ENCODE peak calls at places on chromosome 9, in five cellular contexts. I, N, O, P and Q are unnamed samples.

GRCh38 chr9:109349431-109349846 is 28.6 kb upstream of the EPB41L4B start:
- DNase-seq in I (no peak), P (no peak), N (peak), O (peak), Q (no peak)

GRCh38 chr9:107735821-107736220 is 246.3 kb upstream of the KLF4 start:
- DNase-seq in O (no peak), P (no peak), N (no peak), I (no peak), Q (no peak)

GRCh38 chr9:6842584-6842947 is 84.8 kb downstream of the KDM4C start:
- DNase-seq in I (no peak), P (no peak), O (no peak), N (peak), Q (no peak)

GRCh38 chr9:78666818-78667429 is 370.0 kb downstream of the PSAT1 start:
- DNase-seq in P (no peak), O (no peak), I (no peak), N (peak), Q (no peak)

GRCh38 chr9:36191290-36191645 is 547 bp downstream of the CLTA start:
- DNase-seq in O (no peak), N (no peak), I (no peak), P (no peak), Q (no peak)

GRCh38 chr9:91795500-91796241 is 154.4 kb downstream of the ROR2 start:
- DNase-seq in P (no peak), O (no peak), I (no peak), N (peak), Q (no peak)

GRCh38 chr9:89843074-89843473 is 238.3 kb downstream of the GADD45G start:
- DNase-seq in I (no peak), P (no peak), N (no peak), O (no peak), Q (no peak)

GRCh38 chr9:71144495-71144894 is 23.1 kb upstream of the TRPM3 start:
- DNase-seq in N (no peak), P (no peak), O (no peak), I (no peak), Q (no peak)

GRCh38 chr9:652896-653295 is 188.6 kb upstream of the DMRT1 start:
- DNase-seq in N (no peak), P (no peak), O (no peak), I (no peak), Q (no peak)

GRCh38 chr9:36263662-36264061 is 5.4 kb upstream of the GNE start:
- DNase-seq in O (no peak), P (no peak), I (no peak), N (no peak), Q (no peak)

GRCh38 chr9:131773911-131774379 is 34.1 kb upstream of the RAPGEF1 start:
- DNase-seq in I (peak), O (peak), P (no peak), N (peak), Q (no peak)

GRCh38 chr9:125586173-125586512 is 120.9 kb downstream of the MAPKAP1 start:
- DNase-seq in O (no peak), N (no peak), I (no peak), P (no peak), Q (no peak)

GRCh38 chr9:37187713-37188439 is 67.5 kb downstream of the ZCCHC7 start:
- DNase-seq in P (peak), I (no peak), O (no peak), N (peak), Q (no peak)

GRCh38 chr9:37923796-37924430 is 20.0 kb upstream of the SLC25A51 start:
- DNase-seq in P (no peak), I (no peak), O (no peak), N (no peak), Q (no peak)

GRCh38 chr9:95770653-95771131 is 104.8 kb upstream of the ERCC6L2 start:
- DNase-seq in N (no peak), P (no peak), O (no peak), I (no peak), Q (peak)

GRCh38 chr9:20074291-20074690 is 285.5 kb upstream of the SLC24A2 start:
- DNase-seq in N (no peak), O (no peak), I (no peak), P (no peak), Q (no peak)

GRCh38 chr9:107363511-107364182 is 80.6 kb downstream of the RAD23B start:
- DNase-seq in P (no peak), I (no peak), O (no peak), N (no peak), Q (peak)

GRCh38 chr9:93930070-93930469 is 25.1 kb downstream of the BARX1 start:
- DNase-seq in P (no peak), I (no peak), N (no peak), O (no peak), Q (no peak)

GRCh38 chr9:34646211-34647083 is at the start of gene GALT:
- DNase-seq in N (peak), P (no peak), I (peak), O (peak), Q (peak)

GRCh38 chr9:69460002-69460401 is 135.0 kb downstream of the ENTREP1 start:
- DNase-seq in O (no peak), N (no peak), I (no peak), P (no peak), Q (no peak)

GRCh38 chr9:86119457-86119856 is 20.1 kb upstream of the GOLM1 start:
- DNase-seq in P (no peak), I (no peak), O (no peak), N (no peak), Q (no peak)

GRCh38 chr9:18905033-18905882 is 127.8 kb downstream of the SAXO1 start:
- DNase-seq in I (no peak), N (peak), O (no peak), P (no peak), Q (no peak)

GRCh38 chr9:112535364-112535763 is 48.7 kb downstream of the KIAA1958 start:
- DNase-seq in O (no peak), N (peak), I (no peak), P (no peak), Q (no peak)

GRCh38 chr9:78644359-78644758 is 347.4 kb downstream of the PSAT1 start:
- DNase-seq in O (no peak), P (no peak), I (no peak), N (peak), Q (no peak)

GRCh38 chr9:127931092-127931881 is 710 bp upstream of the PIP5KL1 start:
- DNase-seq in O (peak), P (no peak), I (peak), N (peak), Q (peak)

GRCh38 chr9:121776009-121776738 is 124.7 kb downstream of the DAB2IP start:
- DNase-seq in N (no peak), P (no peak), O (no peak), I (no peak), Q (no peak)
- TF ChIP-seq RCOR1 in N (no peak), P (no peak), O (no peak), I (no peak), Q (no peak)

GRCh38 chr9:129549139-129549538 is 71.8 kb downstream of the C9orf50 start:
- DNase-seq in P (no peak), N (no peak), I (no peak), O (no peak), Q (no peak)
- TF ChIP-seq RCOR1 in P (no peak), N (no peak), I (no peak), O (no peak), Q (no peak)

DNA sequence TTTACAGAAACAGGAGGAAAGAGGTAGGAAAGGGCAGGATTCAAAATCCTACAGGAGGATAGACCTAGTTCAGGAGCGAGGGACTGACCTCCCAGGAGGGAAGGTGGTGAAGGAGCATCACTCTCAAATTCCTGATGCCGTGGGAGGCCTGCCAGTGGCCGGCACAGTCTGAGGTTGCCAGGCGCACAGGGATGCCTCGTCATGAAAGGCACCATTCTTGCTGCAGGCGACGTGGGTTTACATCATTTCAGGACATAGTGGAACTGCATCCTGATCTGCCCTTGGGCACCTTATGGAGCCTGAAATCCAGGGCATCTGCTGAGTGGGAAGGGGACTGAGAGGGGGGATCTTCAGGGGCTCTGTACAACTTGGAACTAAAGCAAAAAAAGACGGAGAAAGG is 163.2 kb upstream of the S1PR3 start:
- DNase-seq in O (no peak), N (no peak), P (no peak), I (no peak), Q (peak)
- TF ChIP-seq RCOR1 in O (no peak), N (no peak), P (no peak), I (no peak), Q (no peak)

GRCh38 chr9:4421847-4422246 is 68.4 kb upstream of the SLC1A1 start:
- DNase-seq in I (no peak), P (no peak), O (no peak), N (no peak), Q (no peak)

GRCh38 chr9:4415281-4415680 is 75.0 kb upstream of the SLC1A1 start:
- DNase-seq in N (no peak), O (no peak), P (no peak), I (no peak), Q (no peak)

GRCh38 chr9:4420351-4420750 is 69.9 kb upstream of the SLC1A1 start:
- DNase-seq in O (no peak), I (no peak), P (no peak), N (no peak), Q (no peak)

GRCh38 chr9:4413856-4414255 is 76.4 kb upstream of the SLC1A1 start:
- DNase-seq in I (no peak), N (no peak), O (no peak), P (no peak), Q (peak)

GRCh38 chr9:4417578-4418325 is 72.5 kb upstream of the SLC1A1 start:
- DNase-seq in P (no peak), O (no peak), N (peak), I (no peak), Q (no peak)
- TF ChIP-seq RCOR1 in P (no peak), O (no peak), N (no peak), I (no peak), Q (no peak)

DNA sequence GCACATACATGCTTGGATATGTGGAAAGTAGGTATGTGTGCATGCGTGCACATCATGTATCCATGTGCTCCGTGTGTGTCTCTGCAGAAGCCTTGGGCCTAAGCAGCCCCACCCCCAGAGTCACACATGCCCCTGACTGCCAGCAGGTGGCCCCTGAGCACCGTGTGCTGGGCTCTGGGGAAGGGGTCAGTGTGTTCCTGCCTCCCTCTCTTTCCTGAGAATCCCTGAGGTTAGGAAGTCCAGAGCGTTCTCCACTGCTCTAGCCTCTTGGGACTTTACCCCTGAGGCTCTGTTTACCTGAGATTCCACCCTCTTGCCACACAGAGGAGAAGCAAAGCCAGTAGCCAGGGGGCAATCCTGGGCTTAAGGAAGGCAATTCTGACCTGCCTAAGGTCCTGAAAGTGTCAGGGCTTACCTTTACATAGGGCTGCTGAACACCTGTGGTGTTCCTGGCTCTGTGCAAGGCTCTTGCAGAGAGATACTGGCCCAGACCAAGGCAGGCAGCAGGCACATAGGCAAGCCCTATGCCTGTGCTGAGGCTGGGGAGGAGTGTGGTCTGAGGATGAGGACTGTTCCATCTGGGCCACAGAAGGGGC is 207.3 kb downstream of the TMEM38B start:
- DNase-seq in O (peak), N (peak), P (no peak), I (peak), Q (peak)
- TF ChIP-seq RCOR1 in O (no peak), N (no peak), P (no peak), I (no peak), Q (peak)

DNA sequence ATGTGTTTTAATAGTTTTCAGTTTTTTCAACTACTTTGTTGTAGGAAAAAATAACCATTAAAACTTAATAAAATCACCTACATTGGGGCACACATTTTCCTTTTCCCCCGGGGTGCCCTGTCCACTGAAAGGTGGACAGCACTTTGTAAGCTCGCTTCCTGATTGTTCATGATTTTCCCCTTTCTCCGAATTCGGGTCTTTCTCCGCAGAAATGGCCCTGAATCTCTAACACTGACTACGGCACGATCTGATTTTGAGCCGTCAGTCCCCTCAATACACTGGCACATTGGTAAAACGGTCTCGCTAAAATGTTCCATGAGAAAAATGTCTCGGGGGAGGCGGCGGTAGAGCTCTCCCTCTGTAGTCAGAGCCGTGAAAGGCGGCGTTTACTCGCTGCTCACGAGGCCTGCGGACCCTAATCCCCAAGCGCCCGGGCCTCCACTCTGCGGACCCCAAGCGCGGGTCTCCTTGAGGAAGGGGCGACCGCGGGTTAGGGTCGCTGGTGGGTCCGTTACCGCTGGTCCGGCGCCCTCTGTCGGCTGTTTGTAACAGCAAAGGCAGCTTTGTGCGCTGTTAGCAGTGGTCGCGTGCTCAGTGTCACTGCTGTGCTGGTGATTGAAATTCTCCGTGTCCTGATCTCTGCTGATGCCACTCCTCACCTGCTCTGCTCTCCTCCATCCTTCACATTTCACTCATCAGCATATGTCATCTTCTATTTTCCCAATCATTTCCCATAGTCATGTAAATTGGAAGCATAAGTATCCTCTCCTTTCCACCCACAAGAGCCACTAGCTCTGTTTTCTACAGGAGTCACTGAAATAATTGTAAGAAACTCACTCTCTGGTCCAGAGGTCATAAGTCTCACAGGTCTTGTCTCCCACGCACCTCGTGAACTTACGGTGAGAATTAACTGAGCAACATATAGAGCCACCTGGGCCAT is 10.8 kb upstream of the IFNA2 start:
- DNase-seq in I (no peak), N (no peak), O (no peak), P (no peak), Q (peak)
- TF ChIP-seq RCOR1 in I (no peak), N (no peak), O (no peak), P (no peak), Q (no peak)

GRCh38 chr9:82418334-82418733 is 429.8 kb downstream of the SPATA31D1 start:
- DNase-seq in I (no peak), P (no peak), O (no peak), N (no peak), Q (no peak)
- TF ChIP-seq RCOR1 in I (no peak), P (no peak), O (no peak), N (no peak), Q (no peak)